ENCODE peak calls at places on chromosomes 6 and 20, in six cellular contexts. M is AG09319; C is HS-5; V is left ventricle myocardium superior; L is activated CD8-positive, alpha-beta memory T cell treated with anti-CD3 and anti-CD28 coated beads, Interleukin-2, amount 50 U/mL, for 48 hours; X is fibroblast of the aortic adventitia. H is an unnamed sample.

GRCh38 chr6:113856011-113856551 is 1.1 kb upstream of the MARCKS start:
- DNase-seq in M (no peak), L (no peak), X (peak; percentile 68), V (peak; percentile 33), C (no peak), H (no peak)

GRCh38 chr6:157172088-157172768 is 151.1 kb downstream of the TMEM242 start:
- DNase-seq in V (no peak), C (no peak), L (no peak), X (peak; percentile 27), M (no peak), H (no peak)

GRCh38 chr6:37366910-37367309 is 13.1 kb downstream of the RNF8 start:
- DNase-seq in V (no peak), C (no peak), X (no peak), L (no peak), M (no peak), H (no peak)

GRCh38 chr6:159180001-159180400 is 10.8 kb downstream of the FNDC1 start:
- DNase-seq in L (no peak), V (no peak), X (peak; percentile 81), C (no peak), M (peak; percentile 64), H (no peak)

GRCh38 chr6:154509421-154510143 is 903 bp downstream of the CNKSR3 start:
- DNase-seq in M (no peak), X (peak; percentile 37), V (peak; percentile 56), L (peak; percentile 54), C (no peak), H (peak; percentile 52)

GRCh38 chr20:63576311-63576710 is 2.3 kb upstream of the HELZ2 start:
- DNase-seq in V (no peak), C (no peak), M (no peak), L (no peak), X (peak; percentile 36), H (no peak)

GRCh38 chr6:3868544-3868943 is 19.4 kb downstream of the FAM50B start:
- DNase-seq in X (no peak), L (no peak), C (no peak), V (no peak), M (no peak), H (no peak)

GRCh38 chr6:170287371-170287876 is 3.5 kb downstream of the DLL1 start:
- DNase-seq in C (no peak), V (no peak), X (no peak), M (no peak), L (no peak), H (no peak)

GRCh38 chr6:149438855-149439254 is 38.8 kb downstream of the SUMO4 start:
- DNase-seq in M (no peak), V (no peak), X (no peak), C (no peak), L (no peak), H (no peak)

GRCh38 chr6:81748946-81749345 is 3.5 kb downstream of the TENT5A start:
- DNase-seq in M (no peak), X (peak; percentile 61), L (no peak), V (no peak), C (no peak), H (no peak)

GRCh38 chr6:10743514-10743913 is 4.1 kb upstream of the TMEM14B start:
- DNase-seq in L (no peak), M (no peak), V (no peak), X (no peak), C (no peak), H (no peak)

GRCh38 chr20:2858591-2858990 is 14.7 kb upstream of the PTPRA start:
- DNase-seq in X (peak; percentile 20), V (no peak), L (no peak), C (no peak), M (no peak), H (no peak)

GRCh38 chr20:20230741-20231140 is 137.2 kb upstream of the INSM1 start:
- DNase-seq in C (no peak), X (no peak), L (no peak), V (no peak), M (no peak), H (no peak)

GRCh38 chr20:62818592-62819493 is 2.0 kb downstream of the COL9A3 start:
- DNase-seq in L (no peak), V (peak; percentile 83), M (no peak), C (no peak), X (peak; percentile 53), H (no peak)

GRCh38 chr6:49453221-49453620 is 9.8 kb downstream of the MMUT start:
- DNase-seq in V (no peak), M (no peak), C (no peak), L (no peak), X (peak; percentile 10), H (no peak)

GRCh38 chr20:61303217-61303616 is 51.2 kb downstream of the CDH4 start:
- DNase-seq in V (no peak), M (no peak), C (no peak), X (no peak), L (no peak), H (no peak)

GRCh38 chr6:15265787-15266186 is 19.9 kb downstream of the JARID2 start:
- DNase-seq in X (no peak), V (no peak), M (no peak), L (no peak), C (no peak), H (no peak)

GRCh38 chr20:23774081-23774480 is 23.3 kb upstream of the CST1 start:
- DNase-seq in V (no peak), X (no peak), L (no peak), C (no peak), M (no peak), H (no peak)

GRCh38 chr6:159727717-159728440 is 573 bp downstream of the WTAP start:
- DNase-seq in V (no peak), X (peak; percentile 35), L (no peak), C (no peak), M (no peak), H (no peak)

GRCh38 chr6:124002377-124003081 is 198.9 kb downstream of the NKAIN2 start:
- DNase-seq in X (no peak), V (no peak), M (no peak), L (no peak), C (no peak), H (no peak)

GRCh38 chr20:2984956-2985661 is 58.3 kb upstream of the GNRH2 start:
- DNase-seq in C (peak; percentile 9), X (peak; percentile 57), M (no peak), L (peak; percentile 74), V (no peak), H (no peak)

GRCh38 chr6:157768304-157768703 is 54.7 kb upstream of the SNX9 start:
- DNase-seq in V (no peak), L (no peak), X (no peak), C (no peak), M (no peak), H (no peak)

GRCh38 chr6:105790635-105791034 is 295.5 kb upstream of the PRDM1 start:
- DNase-seq in X (no peak), C (no peak), M (no peak), V (no peak), L (no peak), H (no peak)

GRCh38 chr6:137496909-137497721 is 2.9 kb upstream of the OLIG3 start:
- DNase-seq in V (no peak), L (peak; percentile 65), C (no peak), X (no peak), M (no peak), H (no peak)

GRCh38 chr6:38143191-38144154 is 323.9 kb downstream of the ZFAND3 start:
- DNase-seq in L (no peak), C (no peak), V (no peak), X (no peak), M (no peak), H (no peak)